ENCODE peak calls at places on chromosomes 1 and 21, in ten cellular contexts. Y is heart right ventricle, T is kidney epithelial cell, E is NB4, R is heart left ventricle, I is dorsolateral prefrontal cortex, S is AG04450, G is thoracic aorta, W is IMR-90, Z is colonic mucosa. F is an unnamed sample.

GRCh38 chr1:155002479-155003226 is at the start of gene ZBTB7B:
- DNase-seq in Z (peak), S (no peak), I (no peak), R (peak), E (peak), W (no peak), G (no peak), Y (peak), T (no peak), F (peak)

GRCh38 chr1:27891196-27891889 is 19.0 kb downstream of the THEMIS2 start:
- DNase-seq in Y (no peak), E (no peak), S (no peak), R (no peak), I (no peak), Z (no peak), G (no peak), W (no peak), T (no peak), F (no peak)

GRCh38 chr21:21921410-21922232 is 923.4 kb downstream of the NCAM2 start:
- DNase-seq in G (no peak), I (no peak), W (peak), Y (no peak), S (no peak), E (peak), T (no peak), R (no peak), Z (no peak), F (no peak)

GRCh38 chr21:28554660-28555475 is 437.8 kb downstream of the LTN1 start:
- DNase-seq in R (no peak), I (no peak), G (no peak), W (peak), Z (no peak), T (no peak), S (no peak), Y (no peak), E (no peak), F (no peak)

GRCh38 chr1:47436979-47437517 is 796 bp upstream of the FOXD2 start:
- DNase-seq in I (no peak), T (no peak), R (no peak), E (no peak), Y (no peak), Z (no peak), G (no peak), S (no peak), W (peak), F (peak)

GRCh38 chr1:154427173-154428139 is 22.3 kb downstream of the IL6R start:
- DNase-seq in W (peak), G (no peak), S (no peak), Y (peak), I (no peak), E (no peak), T (no peak), Z (peak), R (peak), F (no peak)

GRCh38 chr21:43923391-43923790 is 58.4 kb downstream of the AGPAT3 start:
- DNase-seq in R (no peak), I (peak), E (no peak), T (no peak), Z (no peak), G (no peak), Y (no peak), W (peak), S (no peak), F (no peak)

GRCh38 chr21:15522148-15522547 is 207.6 kb upstream of the USP25 start:
- DNase-seq in T (no peak), G (no peak), W (no peak), R (no peak), E (no peak), Y (no peak), I (no peak), Z (no peak), S (no peak), F (no peak)

GRCh38 chr1:163589735-163590134 is 268.0 kb downstream of the NUF2 start:
- DNase-seq in Z (no peak), I (no peak), S (no peak), W (no peak), R (no peak), T (no peak), E (no peak), G (no peak), Y (no peak), F (no peak)

GRCh38 chr1:221449194-221449593 is 292.7 kb downstream of the DUSP10 start:
- DNase-seq in W (no peak), R (no peak), G (no peak), E (no peak), I (no peak), Z (no peak), S (no peak), T (no peak), Y (no peak), F (no peak)

GRCh38 chr1:92968138-92969032 is 7.1 kb upstream of the DIPK1A start:
- DNase-seq in T (no peak), G (no peak), Y (no peak), R (no peak), S (no peak), W (no peak), Z (no peak), E (peak), I (no peak), F (no peak)

GRCh38 chr1:227899141-227899819 is 48.5 kb downstream of the WNT9A start:
- DNase-seq in E (no peak), S (no peak), G (no peak), I (peak), W (no peak), Z (no peak), Y (no peak), R (peak), T (no peak), F (peak)

GRCh38 chr1:169529068-169529642 is 43.4 kb upstream of the SLC19A2 start:
- DNase-seq in Y (no peak), W (no peak), I (no peak), R (no peak), T (peak), Z (peak), G (no peak), E (no peak), S (no peak), F (no peak)

GRCh38 chr21:38120984-38121855 is 135.6 kb upstream of the KCNJ15 start:
- DNase-seq in R (no peak), Z (no peak), Y (no peak), I (no peak), T (no peak), E (no peak), W (no peak), S (no peak), G (no peak), F (no peak)

GRCh38 chr21:21163904-21164303 is 165.7 kb downstream of the NCAM2 start:
- DNase-seq in Z (peak), Y (no peak), I (no peak), W (peak), G (no peak), S (peak), T (peak), E (peak), R (peak), F (peak)

GRCh38 chr1:147515046-147515869 is 26.0 kb upstream of the BCL9 start:
- DNase-seq in R (no peak), S (no peak), Y (no peak), T (peak), E (peak), I (no peak), G (no peak), W (peak), Z (peak), F (no peak)

GRCh38 chr1:212433577-212434462 is 1.1 kb downstream of the NENF start:
- DNase-seq in W (no peak), E (no peak), Z (no peak), S (no peak), T (no peak), R (no peak), Y (no peak), G (no peak), I (no peak), F (no peak)

GRCh38 chr1:220151454-220151853 is 57.5 kb downstream of the IARS2 start:
- DNase-seq in Y (peak), R (peak), I (no peak), T (no peak), G (no peak), Z (no peak), W (peak), E (no peak), S (no peak), F (no peak)

GRCh38 chr1:24586970-24587820 is 31.3 kb downstream of the NCMAP start:
- DNase-seq in R (no peak), E (peak), I (no peak), W (peak), T (no peak), Y (no peak), G (no peak), S (peak), Z (peak), F (peak)

GRCh38 chr1:6210606-6211355 is 4.9 kb downstream of the RNF207 start:
- DNase-seq in R (no peak), I (no peak), Y (no peak), Z (no peak), E (no peak), S (no peak), W (no peak), G (no peak), T (no peak), F (no peak)

GRCh38 chr1:6209661-6210605 is 4.0 kb downstream of the RNF207 start:
- DNase-seq in W (no peak), Y (no peak), Z (peak), S (no peak), I (no peak), T (no peak), G (no peak), E (peak), R (no peak), F (no peak)

GRCh38 chr1:6207075-6207885 is 1.4 kb downstream of the RNF207 start:
- DNase-seq in R (peak), E (no peak), I (no peak), W (no peak), Z (no peak), Y (peak), G (no peak), S (no peak), T (no peak), F (no peak)

GRCh38 chr1:6207921-6208320 is 2.0 kb downstream of the RNF207 start:
- DNase-seq in Z (no peak), I (no peak), Y (no peak), E (no peak), G (no peak), S (no peak), T (no peak), R (no peak), W (no peak), F (no peak)

GRCh38 chr1:6208723-6209660 is 3.1 kb downstream of the RNF207 start:
- DNase-seq in G (no peak), Y (peak), T (no peak), W (peak), I (peak), S (no peak), Z (peak), R (peak), E (peak), F (peak)
- TF ChIP-seq CTCF in G (peak), Y (peak), T (peak), W (peak), I (peak), S (peak), Z (peak), R (peak), E (peak), F (peak)

GRCh38 chr1:14440166-14440565 is 158.3 kb upstream of the KAZN start:
- DNase-seq in S (no peak), R (no peak), G (no peak), Z (no peak), Y (no peak), W (no peak), T (no peak), I (no peak), E (no peak), F (no peak)

GRCh38 chr1:14437410-14437913 is 161.0 kb upstream of the KAZN start:
- DNase-seq in I (no peak), R (no peak), G (no peak), E (no peak), W (no peak), T (no peak), Z (no peak), S (no peak), Y (no peak), F (no peak)

GRCh38 chr1:14439015-14439414 is 159.5 kb upstream of the KAZN start:
- DNase-seq in Z (no peak), I (no peak), S (no peak), E (no peak), G (no peak), T (no peak), W (peak), Y (no peak), R (no peak), F (no peak)

GRCh38 chr1:14438127-14438769 is 160.2 kb upstream of the KAZN start:
- DNase-seq in W (no peak), T (no peak), I (no peak), Z (no peak), R (no peak), E (no peak), Y (no peak), G (no peak), S (no peak), F (no peak)

GRCh38 chr1:14435368-14436023 is 163.0 kb upstream of the KAZN start:
- DNase-seq in R (no peak), Y (no peak), W (no peak), S (no peak), T (no peak), E (no peak), I (no peak), G (no peak), Z (no peak), F (peak)
- TF ChIP-seq CTCF in R (no peak), Y (no peak), W (no peak), S (no peak), T (no peak), E (peak), I (no peak), G (no peak), Z (no peak), F (peak)

DNA sequence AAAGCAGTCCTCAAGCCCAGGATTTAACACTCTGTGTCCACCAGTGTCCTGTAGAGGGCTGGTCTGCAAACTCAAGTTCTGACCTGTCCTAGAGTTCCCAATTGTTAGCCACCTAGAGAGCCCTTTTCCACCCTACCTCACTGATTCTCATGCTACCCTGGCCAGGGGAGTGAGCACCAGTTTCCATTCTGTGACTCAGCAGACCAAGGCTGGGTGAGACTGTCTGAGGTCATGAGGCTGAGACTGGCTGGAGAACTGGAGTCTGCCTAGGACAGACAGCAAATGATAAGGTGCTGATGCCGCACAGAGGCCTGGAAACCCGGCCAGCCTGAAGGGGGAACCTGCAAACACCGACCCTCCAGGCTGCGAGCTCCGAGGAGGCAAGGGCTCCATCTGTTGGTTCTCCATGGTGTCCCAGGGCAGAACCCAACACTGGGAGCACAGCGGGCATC is 13.7 kb downstream of the GLIS1 start:
- DNase-seq in S (no peak), W (peak), Y (no peak), E (peak), Z (no peak), G (no peak), I (no peak), R (no peak), T (no peak), F (peak)
- TF ChIP-seq CTCF in S (no peak), W (peak), Y (peak), E (peak), Z (no peak), G (no peak), I (no peak), R (no peak), T (no peak), F (peak)

DNA sequence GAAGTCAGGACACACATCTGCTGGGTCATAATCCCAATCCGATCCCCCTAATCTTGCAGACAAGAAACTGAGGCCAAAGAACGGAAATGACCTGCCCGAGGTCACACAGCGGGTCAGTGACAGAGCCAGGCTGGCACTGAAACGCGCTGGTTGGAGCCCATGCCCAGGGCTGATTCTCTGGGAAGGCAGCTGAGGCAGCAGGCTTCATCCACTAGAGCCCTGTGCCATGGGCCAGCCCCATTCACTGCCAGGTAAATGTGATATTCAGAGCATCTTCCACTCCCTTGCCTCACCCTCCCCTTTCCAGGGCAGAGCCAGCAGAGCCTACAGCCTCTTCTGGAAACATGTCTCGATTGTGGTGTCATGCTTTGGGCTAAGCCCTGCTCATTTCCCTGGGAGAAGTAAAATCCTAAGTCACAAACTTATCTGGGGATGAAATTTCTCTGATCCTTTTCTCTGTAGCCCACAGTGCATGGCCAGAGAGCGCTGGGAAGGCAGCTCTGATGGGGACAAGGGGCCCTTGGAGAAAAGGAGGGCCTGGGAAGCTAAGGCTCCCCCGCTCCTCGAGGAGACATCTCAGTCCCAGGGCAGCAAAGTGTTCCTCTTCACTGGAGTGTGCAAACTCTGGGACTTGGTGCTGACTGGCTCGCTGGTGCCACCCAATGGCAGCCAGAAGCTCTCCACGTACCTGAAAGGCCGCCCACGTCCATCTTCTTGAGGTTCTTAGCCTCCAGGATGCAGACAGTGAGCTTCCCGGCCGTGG is 110.4 kb downstream of the SYT2 start:
- DNase-seq in R (peak), T (no peak), G (no peak), Z (peak), W (peak), E (peak), S (peak), Y (peak), I (peak), F (peak)
- TF ChIP-seq CTCF in R (peak), T (peak), G (peak), Z (peak), W (peak), E (peak), S (peak), Y (peak), I (peak), F (peak)

GRCh38 chr1:43930168-43930948 is 3.2 kb upstream of the ARTN start:
- DNase-seq in E (peak), I (no peak), R (no peak), T (no peak), W (no peak), S (no peak), Z (no peak), G (no peak), Y (no peak), F (no peak)
- TF ChIP-seq CTCF in E (peak), I (no peak), R (peak), T (peak), W (peak), S (peak), Z (peak), G (no peak), Y (peak), F (peak)

GRCh38 chr1:11364170-11364569 is 91.2 kb downstream of the UBIAD1 start:
- DNase-seq in R (no peak), Y (no peak), E (peak), T (no peak), W (no peak), S (no peak), I (no peak), G (no peak), Z (no peak), F (no peak)
- TF ChIP-seq CTCF in R (no peak), Y (no peak), E (peak), T (peak), W (peak), S (no peak), I (no peak), G (no peak), Z (no peak), F (peak)

DNA sequence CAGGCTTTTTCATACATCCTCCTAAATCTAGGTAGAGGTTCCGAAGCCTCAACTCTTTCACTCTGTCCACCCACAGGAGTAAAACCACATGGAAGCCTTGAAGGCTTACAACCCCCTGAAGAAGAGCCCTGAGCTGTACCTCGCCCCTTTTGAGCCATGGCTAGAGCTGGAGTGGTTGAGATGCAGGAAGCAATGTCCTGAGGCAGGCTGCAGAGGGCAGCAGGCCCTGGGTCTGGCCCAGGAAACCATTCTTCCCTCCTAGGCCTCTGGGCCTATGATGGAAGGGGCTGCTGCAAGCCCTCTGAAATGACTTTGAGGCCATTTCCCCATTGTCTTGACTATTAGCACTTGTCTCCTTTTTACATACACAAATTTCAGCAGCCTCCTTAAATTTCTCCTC is 1503.0 kb downstream of the KCNT2 start:
- DNase-seq in Y (no peak), Z (no peak), G (no peak), W (no peak), E (no peak), T (no peak), S (no peak), I (no peak), R (no peak), F (no peak)
- TF ChIP-seq CTCF in Y (no peak), Z (no peak), G (no peak), W (no peak), E (no peak), T (no peak), S (no peak), I (no peak), R (no peak), F (no peak)

GRCh38 chr1:247857069-247857985 is at the start of gene TRIM58:
- DNase-seq in I (peak), S (no peak), E (peak), Y (no peak), G (no peak), Z (peak), W (no peak), R (no peak), T (no peak), F (peak)
- TF ChIP-seq CTCF in I (no peak), S (no peak), E (peak), Y (no peak), G (no peak), Z (no peak), W (no peak), R (no peak), T (no peak), F (no peak)

GRCh38 chr21:40331804-40332203 is 464.6 kb downstream of the PCP4 start:
- DNase-seq in S (no peak), W (no peak), E (no peak), I (no peak), Z (no peak), R (no peak), G (no peak), T (no peak), Y (no peak), F (no peak)
- TF ChIP-seq CTCF in S (no peak), W (no peak), E (no peak), I (no peak), Z (no peak), R (no peak), G (no peak), T (no peak), Y (no peak), F (no peak)